ENCODE peak calls at places on chromosomes 1 and 21, in four cellular contexts. P is HepG2, Y is K562, L is GM12878. E is an unnamed sample.

GRCh38 chr1:93588206-93588605 is 93.4 kb downstream of the BCAR3 start:
- DNase-seq in Y (no peak), P (no peak), L (no peak), E (no peak)

GRCh38 chr1:156663178-156663577 is 14.0 kb downstream of the NES start:
- DNase-seq in L (no peak), Y (peak; percentile 85), P (no peak), E (no peak)

GRCh38 chr1:156110252-156110651 is 4.3 kb upstream of the LMNA start:
- DNase-seq in L (no peak), Y (no peak), P (no peak), E (no peak)

GRCh38 chr1:224114787-224115175 is 870 bp downstream of the FBXO28 start:
- DNase-seq in L (no peak), Y (no peak), P (no peak), E (no peak)

GRCh38 chr1:223820976-223821375 is 24.8 kb downstream of the TP53BP2 start:
- DNase-seq in Y (no peak), P (no peak), L (no peak), E (no peak)

GRCh38 chr1:114669562-114670082 is at the start of gene DENND2C:
- DNase-seq in Y (no peak), L (no peak), P (no peak), E (peak; percentile 79)

GRCh38 chr1:77412069-77412793 is 130.4 kb downstream of the AK5 start:
- DNase-seq in Y (no peak), L (no peak), P (no peak), E (no peak)

GRCh38 chr1:17280436-17280835 is 27.6 kb upstream of the PADI4 start:
- DNase-seq in P (no peak), L (no peak), Y (no peak), E (no peak)

GRCh38 chr1:33599516-33600115 is 127.2 kb downstream of the ZSCAN20 start:
- DNase-seq in Y (no peak), P (no peak), L (no peak), E (no peak)

GRCh38 chr21:37749132-37749531 is 167.1 kb downstream of the KCNJ6 start:
- DNase-seq in Y (no peak), L (no peak), P (no peak), E (no peak)

GRCh38 chr1:204574016-204574855 is 58.0 kb downstream of the MDM4 start:
- DNase-seq in P (no peak), L (no peak), Y (no peak), E (no peak)

DNA sequence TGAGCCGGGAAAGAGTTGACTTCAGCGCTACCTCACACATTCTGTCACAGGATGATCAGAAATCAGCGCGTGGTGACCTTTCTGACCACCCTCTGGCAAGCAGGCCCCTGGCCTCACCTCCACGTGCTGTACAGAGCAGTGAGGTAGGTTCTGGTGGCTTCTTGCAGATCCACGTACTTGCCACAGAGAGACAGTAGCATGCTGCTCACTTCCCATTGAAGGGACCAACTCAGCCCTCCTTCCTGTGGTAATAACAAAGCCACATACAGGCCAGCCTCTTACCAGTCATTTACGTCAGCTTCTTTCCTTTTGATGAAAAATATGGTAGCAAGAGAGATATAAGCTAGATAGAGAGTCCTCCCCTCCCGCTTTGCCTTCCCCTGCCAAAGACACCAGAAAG is 200.7 kb downstream of the CHRM3 start:
- DNase-seq in L (no peak), P (no peak), Y (no peak), E (no peak)
- TF ChIP-seq FOXK2 in L (no peak), P (no peak), Y (no peak), E (no peak)

DNA sequence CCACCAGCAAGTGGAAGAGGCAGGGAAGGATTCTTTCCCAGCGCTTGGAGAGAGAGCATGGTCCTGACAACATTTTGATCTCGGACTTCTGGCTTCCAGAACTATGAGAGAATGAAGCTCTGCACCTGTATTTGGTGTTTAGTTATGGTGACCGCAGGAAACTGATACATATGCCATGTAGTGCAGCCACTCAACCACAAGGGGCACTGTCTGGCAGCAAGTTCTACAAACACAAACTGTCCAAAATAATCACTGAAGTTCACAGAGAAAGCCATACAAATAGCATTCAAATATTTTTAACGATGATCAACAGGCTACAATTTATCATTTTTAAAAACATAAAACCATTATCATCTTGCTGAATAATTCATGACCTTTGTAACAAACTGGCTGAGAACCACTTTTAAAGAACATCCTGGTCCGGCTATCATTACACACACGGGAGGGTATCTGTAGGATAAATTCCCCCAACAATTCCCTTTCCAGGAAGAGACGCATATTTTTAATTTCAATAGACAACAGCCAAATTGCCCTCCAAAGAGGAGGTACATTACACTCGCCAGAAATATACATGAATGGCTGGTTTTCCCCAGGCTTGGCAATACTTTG is 9.3 kb upstream of the CBR3 start:
- DNase-seq in L (no peak), Y (peak; percentile 67), P (peak; percentile 32), E (peak; percentile 72)
- TF ChIP-seq FOXK2 in L (no peak), Y (no peak), P (no peak), E (no peak)

DNA sequence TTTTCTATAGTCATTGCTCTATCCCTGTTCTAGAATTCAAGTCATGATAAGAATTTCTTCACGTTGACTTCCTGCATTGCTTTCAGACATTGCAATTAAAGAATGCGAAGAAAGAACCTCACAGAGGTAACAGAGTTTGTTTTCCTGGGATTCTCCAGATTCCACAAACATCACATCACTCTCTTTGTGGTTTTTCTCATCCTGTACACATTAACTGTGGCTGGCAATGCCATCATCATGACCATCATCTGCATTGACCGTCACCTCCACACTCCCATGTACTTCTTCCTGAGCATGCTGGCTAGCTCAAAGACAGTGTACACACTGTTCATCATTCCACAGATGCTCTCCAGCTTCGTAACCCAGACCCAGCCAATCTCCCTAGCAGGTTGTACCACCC is 10.6 kb downstream of the APCS start:
- DNase-seq in Y (no peak), L (no peak), P (peak; percentile 18), E (no peak)
- TF ChIP-seq FOXK2 in Y (no peak), L (no peak), P (no peak), E (no peak)

DNA sequence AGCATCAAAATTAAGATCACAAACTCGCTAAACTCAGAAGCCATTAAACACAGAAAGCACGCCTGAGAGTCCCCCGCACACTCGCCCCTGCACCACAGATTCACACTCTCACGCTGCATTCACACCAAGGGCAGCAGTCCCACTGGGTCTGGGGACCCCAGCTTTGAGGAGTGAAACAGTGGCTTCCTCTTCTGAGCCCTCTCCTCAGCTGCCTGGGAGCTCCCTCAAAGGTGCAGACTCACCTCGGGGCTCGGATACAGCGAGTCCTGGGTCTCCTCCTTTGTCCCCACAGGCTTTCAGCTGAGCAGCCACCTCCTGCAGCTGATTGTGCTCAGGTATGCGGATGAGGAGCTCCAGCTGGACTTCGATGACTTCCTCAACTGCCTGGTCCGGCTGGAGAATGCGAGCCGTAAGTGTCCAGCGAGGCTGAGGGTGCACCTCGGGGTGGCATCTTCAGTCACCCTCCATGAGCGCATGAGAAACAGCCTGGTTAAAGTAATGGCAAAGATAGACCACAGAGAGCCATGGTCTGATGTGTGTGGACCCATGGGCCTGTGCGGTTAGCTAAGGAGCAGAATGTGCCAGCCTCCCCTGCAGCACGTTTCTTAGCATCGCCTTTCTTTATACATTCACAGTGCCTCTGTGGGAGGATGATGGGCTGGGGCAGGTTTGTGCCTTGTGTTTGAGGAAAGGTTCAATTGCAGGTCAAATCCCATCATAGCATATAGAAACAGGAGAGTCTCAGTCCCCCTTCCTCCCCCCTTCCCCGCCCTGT is 47.9 kb downstream of the CAPN9 start:
- DNase-seq in L (no peak), P (no peak), Y (no peak), E (no peak)
- TF ChIP-seq FOXK2 in L (no peak), P (no peak), Y (no peak), E (no peak)

GRCh38 chr1:109793486-109794318 is 30.0 kb upstream of the EPS8L3 start:
- DNase-seq in P (no peak), L (no peak), Y (peak; percentile 75), E (no peak)
- TF ChIP-seq FOXK2 in P (no peak), L (no peak), Y (no peak), E (no peak)

DNA sequence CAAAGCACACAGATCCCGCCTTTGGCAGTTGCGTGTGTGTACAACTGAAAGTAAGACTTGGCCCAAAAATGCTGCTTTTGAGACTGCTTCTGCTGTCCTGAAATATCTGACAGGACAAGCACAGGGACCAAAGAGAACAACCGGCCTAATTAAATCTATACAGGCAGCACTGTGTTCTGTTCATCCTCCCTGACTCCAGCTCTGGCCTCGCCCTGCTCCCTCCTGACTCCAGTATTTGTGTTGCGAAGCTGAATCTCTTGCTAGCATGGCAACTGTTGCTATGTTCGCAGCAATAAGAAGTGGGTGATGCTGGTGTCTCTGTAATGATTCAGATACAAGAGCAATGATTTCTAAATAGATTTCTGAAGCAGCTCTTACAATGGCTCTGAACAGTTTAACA is 7.3 kb downstream of the LRRC53 start:
- DNase-seq in L (no peak), Y (no peak), P (no peak), E (no peak)
- TF ChIP-seq FOXK2 in L (no peak), Y (no peak), P (no peak), E (no peak)

GRCh38 chr1:47333578-47333921 is at the start of gene CMPK1:
- DNase-seq in L (peak; percentile 55), P (peak; percentile 73), Y (peak; percentile 93), E (peak; percentile 85)

GRCh38 chr1:47332779-47333577 is 612 bp upstream of the CMPK1 start:
- DNase-seq in L (no peak), Y (peak; percentile 14), P (no peak), E (no peak)

GRCh38 chr1:47333922-47334764 is 553 bp downstream of the CMPK1 start:
- DNase-seq in P (peak; percentile 58), L (no peak), Y (peak; percentile 93), E (peak; percentile 86)

GRCh38 chr1:47330212-47330611 is 3.4 kb upstream of the CMPK1 start:
- DNase-seq in Y (no peak), P (no peak), L (no peak), E (no peak)

DNA sequence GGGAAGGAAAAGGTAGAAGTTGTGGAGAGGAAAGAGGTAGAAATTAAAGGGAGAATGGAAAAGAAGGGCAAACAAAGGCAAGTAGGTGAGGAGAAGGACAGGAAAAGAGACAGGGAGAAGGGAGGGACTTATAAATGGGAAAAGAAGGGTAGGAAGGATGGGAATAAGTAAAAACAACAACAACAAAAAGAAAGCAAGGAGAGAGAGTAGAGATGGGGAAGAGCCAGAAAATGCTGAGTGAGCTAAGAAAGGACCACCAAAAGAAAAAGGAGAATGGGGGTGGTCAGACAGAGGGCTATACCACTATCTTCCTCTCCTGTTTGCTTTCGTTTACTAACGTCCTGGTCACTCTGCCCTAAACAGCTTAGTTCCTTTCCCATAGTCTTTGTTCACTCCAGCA is 1.7 kb upstream of the CMPK1 start:
- DNase-seq in P (no peak), L (no peak), Y (no peak), E (no peak)
- TF ChIP-seq FOXK2 in P (no peak), L (no peak), Y (peak; percentile 77), E (no peak)

GRCh38 chr1:227883641-227884301 is 64.0 kb downstream of the WNT9A start:
- DNase-seq in P (no peak), Y (no peak), L (no peak), E (no peak)
- TF ChIP-seq FOXK2 in P (no peak), Y (no peak), L (no peak), E (no peak)

E was measured in HEK293T.